ENCODE peak calls at places on chromosomes 7 and 10, in ten cellular contexts. One of them, this sample, is unnamed.

GRCh38 chr7:94921911-94922310 is 14.5 kb downstream of the PPP1R9A start:
- DNase-seq in cardiac muscle cell: no peak
- DNase-seq in esophagus squamous epithelium: no peak
- DNase-seq in kidney: no peak
- DNase-seq in thoracic aorta: no peak
- DNase-seq in fibroblast of lung: no peak
- DNase-seq in dorsolateral prefrontal cortex: no peak
- DNase-seq in AG10803: no peak
- DNase-seq in B cell: no peak
- DNase-seq in Calu3: no peak
- DNase-seq in this sample: no peak

GRCh38 chr7:69412331-69413146 is 185.7 kb upstream of the AUTS2 start:
- DNase-seq in cardiac muscle cell: no peak
- DNase-seq in esophagus squamous epithelium: no peak
- DNase-seq in kidney: peak; percentile 79
- DNase-seq in thoracic aorta: no peak
- DNase-seq in fibroblast of lung: peak; percentile 87
- DNase-seq in dorsolateral prefrontal cortex: peak; percentile 58
- DNase-seq in AG10803: peak; percentile 80
- DNase-seq in B cell: peak; percentile 14
- DNase-seq in Calu3: no peak
- DNase-seq in this sample: no peak

GRCh38 chr7:12524794-12525386 is 45.6 kb upstream of the SCIN start:
- DNase-seq in cardiac muscle cell: peak; percentile 57
- DNase-seq in esophagus squamous epithelium: no peak
- DNase-seq in kidney: no peak
- DNase-seq in thoracic aorta: no peak
- DNase-seq in fibroblast of lung: peak; percentile 45
- DNase-seq in dorsolateral prefrontal cortex: no peak
- DNase-seq in AG10803: peak; percentile 57
- DNase-seq in B cell: peak; percentile 55
- DNase-seq in Calu3: no peak
- DNase-seq in this sample: peak; percentile 33

GRCh38 chr7:723541-723940 is 3.0 kb upstream of the DNAAF5 start:
- DNase-seq in cardiac muscle cell: no peak
- DNase-seq in esophagus squamous epithelium: no peak
- DNase-seq in kidney: peak; percentile 35
- DNase-seq in thoracic aorta: no peak
- DNase-seq in fibroblast of lung: no peak
- DNase-seq in dorsolateral prefrontal cortex: no peak
- DNase-seq in AG10803: no peak
- DNase-seq in B cell: no peak
- DNase-seq in Calu3: no peak
- DNase-seq in this sample: no peak

GRCh38 chr10:5840314-5841307 is 27.4 kb upstream of the GDI2 start:
- DNase-seq in cardiac muscle cell: peak; percentile 39
- DNase-seq in esophagus squamous epithelium: no peak
- DNase-seq in kidney: peak; percentile 83
- DNase-seq in thoracic aorta: no peak
- DNase-seq in fibroblast of lung: peak; percentile 25
- DNase-seq in dorsolateral prefrontal cortex: peak; percentile 65
- DNase-seq in AG10803: no peak
- DNase-seq in B cell: peak; percentile 89
- DNase-seq in Calu3: no peak
- DNase-seq in this sample: no peak

GRCh38 chr10:124114696-124115095 is 21.3 kb upstream of the CHST15 start:
- DNase-seq in cardiac muscle cell: no peak
- DNase-seq in esophagus squamous epithelium: no peak
- DNase-seq in kidney: peak; percentile 33
- DNase-seq in thoracic aorta: no peak
- DNase-seq in fibroblast of lung: no peak
- DNase-seq in dorsolateral prefrontal cortex: no peak
- DNase-seq in AG10803: no peak
- DNase-seq in B cell: no peak
- DNase-seq in Calu3: no peak
- DNase-seq in this sample: no peak

GRCh38 chr7:135771961-135772638 is 23.5 kb upstream of the FAM180A start:
- DNase-seq in cardiac muscle cell: no peak
- DNase-seq in esophagus squamous epithelium: no peak
- DNase-seq in kidney: no peak
- DNase-seq in thoracic aorta: no peak
- DNase-seq in fibroblast of lung: peak; percentile 92
- DNase-seq in dorsolateral prefrontal cortex: no peak
- DNase-seq in AG10803: peak; percentile 77
- DNase-seq in B cell: no peak
- DNase-seq in Calu3: no peak
- DNase-seq in this sample: peak; percentile 59

GRCh38 chr7:11623093-11623678 is 208.8 kb downstream of the THSD7A start:
- DNase-seq in cardiac muscle cell: no peak
- DNase-seq in esophagus squamous epithelium: no peak
- DNase-seq in kidney: no peak
- DNase-seq in thoracic aorta: no peak
- DNase-seq in fibroblast of lung: peak; percentile 15
- DNase-seq in dorsolateral prefrontal cortex: no peak
- DNase-seq in AG10803: no peak
- DNase-seq in B cell: no peak
- DNase-seq in Calu3: no peak
- DNase-seq in this sample: peak; percentile 11

GRCh38 chr10:132036887-132037675 is 28.7 kb upstream of the JAKMIP3 start:
- DNase-seq in cardiac muscle cell: peak; percentile 26
- DNase-seq in esophagus squamous epithelium: no peak
- DNase-seq in kidney: peak; percentile 32
- DNase-seq in thoracic aorta: no peak
- DNase-seq in fibroblast of lung: peak; percentile 11
- DNase-seq in dorsolateral prefrontal cortex: peak; percentile 65
- DNase-seq in AG10803: no peak
- DNase-seq in B cell: no peak
- DNase-seq in Calu3: no peak
- DNase-seq in this sample: peak; percentile 12
- TF ChIP-seq CTCF in cardiac muscle cell: no peak
- TF ChIP-seq CTCF in esophagus squamous epithelium: no peak
- TF ChIP-seq CTCF in kidney: no peak
- TF ChIP-seq CTCF in thoracic aorta: no peak
- TF ChIP-seq CTCF in fibroblast of lung: no peak
- TF ChIP-seq CTCF in dorsolateral prefrontal cortex: peak; percentile 21
- TF ChIP-seq CTCF in AG10803: no peak
- TF ChIP-seq CTCF in B cell: no peak
- TF ChIP-seq CTCF in Calu3: no peak
- TF ChIP-seq CTCF in this sample: no peak

GRCh38 chr7:35723011-35723410 is 28.1 kb upstream of the HERPUD2 start:
- DNase-seq in cardiac muscle cell: no peak
- DNase-seq in esophagus squamous epithelium: no peak
- DNase-seq in kidney: no peak
- DNase-seq in thoracic aorta: no peak
- DNase-seq in fibroblast of lung: peak; percentile 14
- DNase-seq in dorsolateral prefrontal cortex: no peak
- DNase-seq in AG10803: no peak
- DNase-seq in B cell: no peak
- DNase-seq in Calu3: no peak
- DNase-seq in this sample: peak; percentile 39

GRCh38 chr7:35722054-35722849 is 27.3 kb upstream of the HERPUD2 start:
- DNase-seq in cardiac muscle cell: no peak
- DNase-seq in esophagus squamous epithelium: no peak
- DNase-seq in kidney: no peak
- DNase-seq in thoracic aorta: no peak
- DNase-seq in fibroblast of lung: no peak
- DNase-seq in dorsolateral prefrontal cortex: no peak
- DNase-seq in AG10803: no peak
- DNase-seq in B cell: peak; percentile 29
- DNase-seq in Calu3: no peak
- DNase-seq in this sample: no peak

GRCh38 chr7:35727571-35727970 is 32.6 kb upstream of the HERPUD2 start:
- DNase-seq in cardiac muscle cell: no peak
- DNase-seq in esophagus squamous epithelium: no peak
- DNase-seq in kidney: peak; percentile 45
- DNase-seq in thoracic aorta: no peak
- DNase-seq in fibroblast of lung: no peak
- DNase-seq in dorsolateral prefrontal cortex: no peak
- DNase-seq in AG10803: no peak
- DNase-seq in B cell: peak; percentile 37
- DNase-seq in Calu3: no peak
- DNase-seq in this sample: no peak

GRCh38 chr7:35726654-35727053 is 31.7 kb upstream of the HERPUD2 start:
- DNase-seq in cardiac muscle cell: no peak
- DNase-seq in esophagus squamous epithelium: no peak
- DNase-seq in kidney: no peak
- DNase-seq in thoracic aorta: no peak
- DNase-seq in fibroblast of lung: no peak
- DNase-seq in dorsolateral prefrontal cortex: no peak
- DNase-seq in AG10803: no peak
- DNase-seq in B cell: no peak
- DNase-seq in Calu3: no peak
- DNase-seq in this sample: no peak

GRCh38 chr7:35725280-35725680 is 30.3 kb upstream of the HERPUD2 start:
- DNase-seq in cardiac muscle cell: no peak
- DNase-seq in esophagus squamous epithelium: no peak
- DNase-seq in kidney: peak; percentile 72
- DNase-seq in thoracic aorta: no peak
- DNase-seq in fibroblast of lung: no peak
- DNase-seq in dorsolateral prefrontal cortex: no peak
- DNase-seq in AG10803: no peak
- DNase-seq in B cell: peak; percentile 62
- DNase-seq in Calu3: no peak
- DNase-seq in this sample: no peak
- TF ChIP-seq CTCF in cardiac muscle cell: no peak
- TF ChIP-seq CTCF in esophagus squamous epithelium: peak; percentile 17
- TF ChIP-seq CTCF in kidney: no peak
- TF ChIP-seq CTCF in thoracic aorta: no peak
- TF ChIP-seq CTCF in fibroblast of lung: no peak
- TF ChIP-seq CTCF in dorsolateral prefrontal cortex: no peak
- TF ChIP-seq CTCF in AG10803: no peak
- TF ChIP-seq CTCF in B cell: peak; percentile 37
- TF ChIP-seq CTCF in Calu3: no peak
- TF ChIP-seq CTCF in this sample: no peak

GRCh38 chr7:8263048-8263447 is 1.1 kb upstream of the ICA1 start:
- DNase-seq in cardiac muscle cell: no peak
- DNase-seq in esophagus squamous epithelium: no peak
- DNase-seq in kidney: no peak
- DNase-seq in thoracic aorta: no peak
- DNase-seq in fibroblast of lung: no peak
- DNase-seq in dorsolateral prefrontal cortex: no peak
- DNase-seq in AG10803: no peak
- DNase-seq in B cell: no peak
- DNase-seq in Calu3: no peak
- DNase-seq in this sample: no peak

GRCh38 chr7:8258734-8259133 is 3.2 kb downstream of the ICA1 start:
- DNase-seq in cardiac muscle cell: no peak
- DNase-seq in esophagus squamous epithelium: no peak
- DNase-seq in kidney: no peak
- DNase-seq in thoracic aorta: no peak
- DNase-seq in fibroblast of lung: no peak
- DNase-seq in dorsolateral prefrontal cortex: no peak
- DNase-seq in AG10803: no peak
- DNase-seq in B cell: no peak
- DNase-seq in Calu3: no peak
- DNase-seq in this sample: no peak

GRCh38 chr7:8260871-8261707 is 878 bp downstream of the ICA1 start:
- DNase-seq in cardiac muscle cell: peak; percentile 46
- DNase-seq in esophagus squamous epithelium: no peak
- DNase-seq in kidney: peak; percentile 85
- DNase-seq in thoracic aorta: no peak
- DNase-seq in fibroblast of lung: peak; percentile 4
- DNase-seq in dorsolateral prefrontal cortex: peak; percentile 63
- DNase-seq in AG10803: no peak
- DNase-seq in B cell: peak; percentile 14
- DNase-seq in Calu3: peak; percentile 76
- DNase-seq in this sample: peak; percentile 47

GRCh38 chr7:8259586-8260222 is 2.3 kb downstream of the ICA1 start:
- DNase-seq in cardiac muscle cell: no peak
- DNase-seq in esophagus squamous epithelium: no peak
- DNase-seq in kidney: no peak
- DNase-seq in thoracic aorta: no peak
- DNase-seq in fibroblast of lung: no peak
- DNase-seq in dorsolateral prefrontal cortex: no peak
- DNase-seq in AG10803: no peak
- DNase-seq in B cell: no peak
- DNase-seq in Calu3: no peak
- DNase-seq in this sample: no peak

GRCh38 chr7:8261711-8262695 is at the start of gene ICA1:
- DNase-seq in cardiac muscle cell: peak; percentile 82
- DNase-seq in esophagus squamous epithelium: no peak
- DNase-seq in kidney: peak; percentile 91
- DNase-seq in thoracic aorta: no peak
- DNase-seq in fibroblast of lung: peak; percentile 41
- DNase-seq in dorsolateral prefrontal cortex: peak; percentile 63
- DNase-seq in AG10803: peak; percentile 0
- DNase-seq in B cell: peak; percentile 23
- DNase-seq in Calu3: peak; percentile 91
- DNase-seq in this sample: peak; percentile 53
- TF ChIP-seq CTCF in cardiac muscle cell: no peak
- TF ChIP-seq CTCF in esophagus squamous epithelium: no peak
- TF ChIP-seq CTCF in kidney: no peak
- TF ChIP-seq CTCF in thoracic aorta: no peak
- TF ChIP-seq CTCF in fibroblast of lung: no peak
- TF ChIP-seq CTCF in dorsolateral prefrontal cortex: no peak
- TF ChIP-seq CTCF in AG10803: no peak
- TF ChIP-seq CTCF in B cell: no peak
- TF ChIP-seq CTCF in Calu3: no peak
- TF ChIP-seq CTCF in this sample: no peak

DNA sequence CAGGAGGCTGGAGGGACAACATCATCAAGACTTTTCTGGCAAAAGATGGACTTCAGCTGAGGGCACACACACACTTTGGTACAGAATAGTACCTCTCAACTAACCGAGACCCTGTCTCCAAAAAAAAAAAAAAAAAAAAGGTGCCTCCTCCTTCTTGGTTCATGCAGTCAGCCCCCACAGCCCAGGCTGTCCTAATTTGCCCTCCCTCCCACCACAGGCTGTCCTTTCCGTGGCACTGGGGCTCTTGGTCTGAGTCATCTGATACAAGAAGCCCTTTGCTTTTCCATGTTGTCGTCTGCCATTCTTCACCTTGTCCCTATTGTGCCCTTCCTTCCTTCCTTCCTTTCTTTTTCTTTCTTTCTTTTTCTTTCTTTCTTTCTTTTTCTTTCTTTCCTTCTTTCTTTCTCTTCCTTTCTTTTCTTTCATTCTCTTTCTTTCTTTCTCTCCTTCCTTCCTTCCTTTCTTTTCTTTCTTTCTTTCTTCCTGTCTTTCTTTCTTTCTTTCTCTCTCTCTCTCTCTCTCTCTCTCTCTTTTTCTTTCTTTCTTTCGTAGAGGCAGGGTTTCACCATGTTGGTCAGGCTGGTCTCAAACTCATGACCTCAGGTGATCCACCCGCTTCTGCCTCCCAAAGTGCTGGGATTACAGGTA is 96.1 kb upstream of the IKZF1 start:
- DNase-seq in cardiac muscle cell: no peak
- DNase-seq in esophagus squamous epithelium: no peak
- DNase-seq in kidney: no peak
- DNase-seq in thoracic aorta: no peak
- DNase-seq in fibroblast of lung: no peak
- DNase-seq in dorsolateral prefrontal cortex: no peak
- DNase-seq in AG10803: no peak
- DNase-seq in B cell: no peak
- DNase-seq in Calu3: no peak
- DNase-seq in this sample: no peak
- TF ChIP-seq CTCF in cardiac muscle cell: no peak
- TF ChIP-seq CTCF in esophagus squamous epithelium: no peak
- TF ChIP-seq CTCF in kidney: no peak
- TF ChIP-seq CTCF in thoracic aorta: no peak
- TF ChIP-seq CTCF in fibroblast of lung: no peak
- TF ChIP-seq CTCF in dorsolateral prefrontal cortex: no peak
- TF ChIP-seq CTCF in AG10803: no peak
- TF ChIP-seq CTCF in B cell: peak; percentile 21
- TF ChIP-seq CTCF in Calu3: no peak
- TF ChIP-seq CTCF in this sample: no peak